ENCODE peak calls at places on chromosome 4, in four cellular contexts. One of them, this sample, is unnamed.

GRCh38 chr4:103778221-103778620 is 58.4 kb upstream of the TACR3 start:
- DNase-seq in K562: no peak
- DNase-seq in GM23338: peak
- DNase-seq in PC-3: no peak
- DNase-seq in this sample: no peak

GRCh38 chr4:101801957-101802356 is 11.4 kb downstream of the BANK1 start:
- DNase-seq in K562: no peak
- DNase-seq in GM23338: no peak
- DNase-seq in PC-3: no peak
- DNase-seq in this sample: no peak

GRCh38 chr4:20618729-20619128 is 81.5 kb upstream of the PACRGL start:
- DNase-seq in K562: no peak
- DNase-seq in GM23338: peak
- DNase-seq in PC-3: no peak
- DNase-seq in this sample: no peak

GRCh38 chr4:165651901-165652300 is 221.1 kb upstream of the TLL1 start:
- DNase-seq in K562: no peak
- DNase-seq in GM23338: no peak
- DNase-seq in PC-3: no peak
- DNase-seq in this sample: no peak

GRCh38 chr4:77699731-77700210 is 94.2 kb downstream of the CXCL13 start:
- DNase-seq in K562: peak
- DNase-seq in GM23338: peak
- DNase-seq in PC-3: peak
- DNase-seq in this sample: peak

GRCh38 chr4:158845166-158846041 is 76.6 kb downstream of the FNIP2 start:
- DNase-seq in K562: no peak
- DNase-seq in GM23338: peak
- DNase-seq in PC-3: no peak
- DNase-seq in this sample: no peak

GRCh38 chr4:11005321-11005720 is 320.8 kb upstream of the CLNK start:
- DNase-seq in K562: no peak
- DNase-seq in GM23338: no peak
- DNase-seq in PC-3: no peak
- DNase-seq in this sample: no peak

GRCh38 chr4:129453524-129453923 is 357.6 kb downstream of the C4orf33 start:
- DNase-seq in K562: no peak
- DNase-seq in GM23338: no peak
- DNase-seq in PC-3: no peak
- DNase-seq in this sample: no peak

GRCh38 chr4:13535118-13535517 is 9.2 kb downstream of the NKX3-2 start:
- DNase-seq in K562: no peak
- DNase-seq in GM23338: peak
- DNase-seq in PC-3: no peak
- DNase-seq in this sample: no peak

GRCh38 chr4:13537011-13537831 is 7.1 kb downstream of the NKX3-2 start:
- DNase-seq in K562: no peak
- DNase-seq in GM23338: peak
- DNase-seq in PC-3: no peak
- DNase-seq in this sample: no peak

GRCh38 chr4:13536607-13537006 is 7.7 kb downstream of the NKX3-2 start:
- DNase-seq in K562: no peak
- DNase-seq in GM23338: no peak
- DNase-seq in PC-3: no peak
- DNase-seq in this sample: no peak

GRCh38 chr4:13534344-13535063 is 9.8 kb downstream of the NKX3-2 start:
- DNase-seq in K562: no peak
- DNase-seq in GM23338: peak
- DNase-seq in PC-3: no peak
- DNase-seq in this sample: no peak

GRCh38 chr4:13535708-13536361 is 8.5 kb downstream of the NKX3-2 start:
- DNase-seq in K562: no peak
- DNase-seq in GM23338: peak
- DNase-seq in PC-3: no peak
- DNase-seq in this sample: no peak
- TF ChIP-seq EZH2 in K562: no peak
- TF ChIP-seq EZH2 in GM23338: peak
- TF ChIP-seq EZH2 in PC-3: no peak
- TF ChIP-seq EZH2 in this sample: peak

GRCh38 chr4:55793479-55793878 is 26.1 kb upstream of the EXOC1L start:
- DNase-seq in K562: no peak
- DNase-seq in GM23338: peak
- DNase-seq in PC-3: no peak
- DNase-seq in this sample: no peak
- TF ChIP-seq EZH2 in K562: no peak
- TF ChIP-seq EZH2 in GM23338: no peak
- TF ChIP-seq EZH2 in PC-3: no peak
- TF ChIP-seq EZH2 in this sample: no peak

GRCh38 chr4:6548201-6548881 is 26.6 kb upstream of the MAN2B2 start:
- DNase-seq in K562: peak
- DNase-seq in GM23338: peak
- DNase-seq in PC-3: peak
- DNase-seq in this sample: no peak
- TF ChIP-seq EZH2 in K562: no peak
- TF ChIP-seq EZH2 in GM23338: no peak
- TF ChIP-seq EZH2 in PC-3: no peak
- TF ChIP-seq EZH2 in this sample: no peak

DNA sequence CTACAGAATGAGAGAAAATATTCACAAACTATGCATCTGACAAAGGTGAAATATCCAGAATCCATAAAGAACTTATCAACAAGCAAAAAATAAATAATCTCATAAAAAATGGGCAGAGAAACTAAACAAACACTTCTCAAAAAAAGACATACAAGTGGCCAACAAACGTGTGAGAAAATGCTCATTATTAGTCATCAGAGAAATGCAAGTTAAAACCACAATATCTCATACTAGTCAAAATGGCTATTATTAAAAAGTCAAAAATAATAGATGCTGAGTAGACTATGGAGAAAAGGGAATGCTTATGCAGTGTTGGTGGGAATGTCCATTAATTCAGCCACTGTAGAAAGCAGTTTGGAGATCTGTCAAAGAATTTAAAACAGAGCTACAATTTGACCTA is 533.3 kb downstream of the TMA16 start:
- DNase-seq in K562: no peak
- DNase-seq in GM23338: no peak
- DNase-seq in PC-3: no peak
- DNase-seq in this sample: no peak
- TF ChIP-seq EZH2 in K562: no peak
- TF ChIP-seq EZH2 in GM23338: no peak
- TF ChIP-seq EZH2 in PC-3: no peak
- TF ChIP-seq EZH2 in this sample: no peak

GRCh38 chr4:4227510-4228355 is 1.0 kb upstream of the OTOP1 start:
- DNase-seq in K562: no peak
- DNase-seq in GM23338: peak
- DNase-seq in PC-3: no peak
- DNase-seq in this sample: no peak

GRCh38 chr4:4228356-4228668 is 1.6 kb upstream of the OTOP1 start:
- DNase-seq in K562: no peak
- DNase-seq in GM23338: no peak
- DNase-seq in PC-3: no peak
- DNase-seq in this sample: no peak

GRCh38 chr4:4226606-4227438 is at the start of gene OTOP1:
- DNase-seq in K562: no peak
- DNase-seq in GM23338: no peak
- DNase-seq in PC-3: no peak
- DNase-seq in this sample: no peak

DNA sequence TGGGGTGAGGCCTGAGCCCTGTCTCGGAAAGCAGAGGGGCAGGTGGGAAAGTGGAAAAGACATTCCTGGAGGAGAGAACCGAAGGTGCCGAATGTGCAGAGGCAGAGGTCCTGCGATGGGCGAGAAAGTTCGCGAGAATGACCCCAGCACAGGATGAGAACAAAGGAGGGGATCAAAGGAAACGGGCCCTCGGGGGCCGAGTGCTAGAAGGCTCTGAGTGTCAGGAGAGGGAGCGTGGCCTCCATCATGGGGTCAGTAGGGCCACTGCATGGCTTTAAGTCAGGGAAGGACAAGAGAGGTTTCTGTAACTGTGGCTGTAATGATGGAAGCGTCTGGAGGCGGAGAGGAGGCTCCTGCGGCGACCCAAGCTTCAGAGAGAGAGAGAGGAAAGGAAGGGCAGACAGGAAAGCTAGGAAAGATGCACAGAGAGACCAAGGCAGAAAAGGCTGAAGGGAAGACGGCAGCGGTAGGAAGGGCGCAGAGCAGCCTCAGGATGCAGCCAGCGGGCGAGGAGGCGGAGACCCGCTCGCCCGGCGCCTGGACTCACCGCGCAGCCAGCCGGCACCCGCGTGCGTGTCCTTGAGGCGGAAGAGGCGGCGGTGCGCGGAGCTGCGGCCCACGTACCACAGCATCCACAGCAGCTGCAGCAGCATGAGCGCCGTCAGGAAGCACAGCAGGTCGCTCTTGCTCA is 669 bp downstream of the OTOP1 start:
- DNase-seq in K562: no peak
- DNase-seq in GM23338: peak
- DNase-seq in PC-3: no peak
- DNase-seq in this sample: no peak
- TF ChIP-seq EZH2 in K562: no peak
- TF ChIP-seq EZH2 in GM23338: peak
- TF ChIP-seq EZH2 in PC-3: no peak
- TF ChIP-seq EZH2 in this sample: peak

GRCh38 chr4:91840359-91840758 is 463.4 kb upstream of the GRID2 start:
- DNase-seq in K562: no peak
- DNase-seq in GM23338: no peak
- DNase-seq in PC-3: peak
- DNase-seq in this sample: no peak

GRCh38 chr4:91838181-91838861 is 465.4 kb upstream of the GRID2 start:
- DNase-seq in K562: no peak
- DNase-seq in GM23338: no peak
- DNase-seq in PC-3: no peak
- DNase-seq in this sample: no peak

DNA sequence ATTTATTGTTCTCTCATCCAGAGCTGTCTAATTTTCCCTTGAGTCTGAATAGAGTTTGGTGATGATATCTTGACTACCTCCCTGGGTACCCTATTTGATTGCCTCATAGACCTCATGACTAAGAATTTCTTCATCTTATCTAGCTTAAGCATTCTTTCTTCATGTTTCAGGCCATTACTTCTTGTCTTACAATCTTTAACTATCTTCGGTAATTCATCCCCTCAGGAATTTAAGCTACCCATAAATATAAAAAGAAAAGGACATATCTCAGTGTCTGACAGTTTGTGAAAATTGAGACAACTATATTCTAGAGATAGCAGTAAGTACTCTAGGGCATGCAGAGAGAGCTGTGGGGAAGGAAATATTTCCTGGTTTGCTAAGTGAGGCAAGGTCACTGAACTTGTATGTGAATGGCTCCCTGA is 466.1 kb upstream of the GRID2 start:
- DNase-seq in K562: no peak
- DNase-seq in GM23338: no peak
- DNase-seq in PC-3: peak
- DNase-seq in this sample: no peak
- TF ChIP-seq EZH2 in K562: no peak
- TF ChIP-seq EZH2 in GM23338: no peak
- TF ChIP-seq EZH2 in PC-3: no peak
- TF ChIP-seq EZH2 in this sample: no peak

DNA sequence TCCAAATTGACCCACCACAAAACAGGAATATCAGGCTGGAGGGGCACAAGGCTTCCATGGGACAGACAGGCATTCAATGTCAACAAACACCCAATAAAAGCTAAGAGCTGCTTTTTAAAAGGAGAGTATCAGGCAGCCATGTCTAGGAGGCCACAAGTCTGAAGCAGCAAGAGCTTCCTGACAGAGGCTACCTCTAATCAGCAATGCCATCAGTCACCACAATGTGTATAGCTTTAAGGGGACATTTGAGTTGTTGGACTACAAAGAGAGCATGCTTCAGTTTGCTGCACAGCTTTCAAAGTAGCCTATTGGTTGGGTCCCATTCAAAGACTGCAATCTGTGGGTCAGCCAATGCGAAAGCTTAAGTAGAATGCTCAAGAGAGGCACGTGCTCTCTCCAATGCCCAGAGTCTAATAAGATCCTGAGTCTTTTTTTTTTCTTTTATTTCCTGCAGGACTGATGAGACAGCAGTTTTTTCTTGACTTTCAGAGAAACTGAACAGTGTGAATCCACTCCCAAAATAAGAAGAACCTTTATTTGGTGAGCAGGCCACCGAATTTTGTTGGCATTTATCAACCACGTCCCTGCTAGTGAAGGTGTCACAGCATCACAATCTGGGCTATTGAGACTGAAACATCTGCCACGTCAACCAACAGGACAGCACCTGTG is 92.5 kb downstream of the FBXO8 start:
- DNase-seq in K562: peak
- DNase-seq in GM23338: no peak
- DNase-seq in PC-3: no peak
- DNase-seq in this sample: no peak
- TF ChIP-seq EZH2 in K562: no peak
- TF ChIP-seq EZH2 in GM23338: no peak
- TF ChIP-seq EZH2 in PC-3: no peak
- TF ChIP-seq EZH2 in this sample: no peak

GRCh38 chr4:8870647-8871416 is 807 bp downstream of the HMX1 start:
- DNase-seq in K562: no peak
- DNase-seq in GM23338: peak
- DNase-seq in PC-3: no peak
- DNase-seq in this sample: no peak
- TF ChIP-seq EZH2 in K562: no peak
- TF ChIP-seq EZH2 in GM23338: peak
- TF ChIP-seq EZH2 in PC-3: no peak
- TF ChIP-seq EZH2 in this sample: peak

GRCh38 chr4:18957721-18958120 is 936.2 kb upstream of the LCORL start:
- DNase-seq in K562: no peak
- DNase-seq in GM23338: no peak
- DNase-seq in PC-3: no peak
- DNase-seq in this sample: no peak
- TF ChIP-seq EZH2 in K562: no peak
- TF ChIP-seq EZH2 in GM23338: no peak
- TF ChIP-seq EZH2 in PC-3: no peak
- TF ChIP-seq EZH2 in this sample: no peak